ENCODE peak calls at places on chromosomes 2 and 18, in ten cellular contexts. One of them, this sample, is unnamed.

GRCh38 chr2:74507926-74508520 is 528 bp upstream of the PCGF1 start:
- DNase-seq in SK-N-SH: peak; percentile 87
- DNase-seq in K562: peak; percentile 68
- DNase-seq in H1: peak; percentile 78
- DNase-seq in HepG2: no peak
- DNase-seq in transverse colon: peak; percentile 55
- DNase-seq in upper lobe of left lung: peak; percentile 40
- DNase-seq in stomach: no peak
- DNase-seq in endothelial cell of umbilical vein: peak; percentile 21
- DNase-seq in spleen: peak; percentile 88
- DNase-seq in this sample: no peak

GRCh38 chr18:59272971-59273935 is at the start of gene RAX:
- DNase-seq in SK-N-SH: peak; percentile 94
- DNase-seq in K562: peak; percentile 43
- DNase-seq in H1: peak; percentile 95
- DNase-seq in HepG2: no peak
- DNase-seq in transverse colon: no peak
- DNase-seq in upper lobe of left lung: no peak
- DNase-seq in stomach: no peak
- DNase-seq in endothelial cell of umbilical vein: peak; percentile 8
- DNase-seq in spleen: peak; percentile 72
- DNase-seq in this sample: peak; percentile 73

GRCh38 chr2:236816197-236817170 is 246.9 kb downstream of the ACKR3 start:
- DNase-seq in SK-N-SH: no peak
- DNase-seq in K562: no peak
- DNase-seq in H1: no peak
- DNase-seq in HepG2: no peak
- DNase-seq in transverse colon: no peak
- DNase-seq in upper lobe of left lung: no peak
- DNase-seq in stomach: no peak
- DNase-seq in endothelial cell of umbilical vein: no peak
- DNase-seq in spleen: no peak
- DNase-seq in this sample: no peak

GRCh38 chr2:56770490-56770889 is 586.7 kb downstream of the CCDC85A start:
- DNase-seq in SK-N-SH: no peak
- DNase-seq in K562: no peak
- DNase-seq in H1: no peak
- DNase-seq in HepG2: no peak
- DNase-seq in transverse colon: no peak
- DNase-seq in upper lobe of left lung: no peak
- DNase-seq in stomach: no peak
- DNase-seq in endothelial cell of umbilical vein: no peak
- DNase-seq in spleen: no peak
- DNase-seq in this sample: no peak

GRCh38 chr18:49074505-49074904 is 123.7 kb upstream of the SMAD7 start:
- DNase-seq in SK-N-SH: no peak
- DNase-seq in K562: no peak
- DNase-seq in H1: no peak
- DNase-seq in HepG2: no peak
- DNase-seq in transverse colon: no peak
- DNase-seq in upper lobe of left lung: no peak
- DNase-seq in stomach: no peak
- DNase-seq in endothelial cell of umbilical vein: no peak
- DNase-seq in spleen: no peak
- DNase-seq in this sample: no peak

GRCh38 chr2:144358979-144359541 is 160.9 kb downstream of the ZEB2 start:
- DNase-seq in SK-N-SH: no peak
- DNase-seq in K562: peak; percentile 77
- DNase-seq in H1: no peak
- DNase-seq in HepG2: no peak
- DNase-seq in transverse colon: no peak
- DNase-seq in upper lobe of left lung: no peak
- DNase-seq in stomach: no peak
- DNase-seq in endothelial cell of umbilical vein: peak; percentile 57
- DNase-seq in spleen: no peak
- DNase-seq in this sample: no peak

GRCh38 chr2:166092889-166093288 is 34.9 kb downstream of the SCN1A start:
- DNase-seq in SK-N-SH: no peak
- DNase-seq in K562: no peak
- DNase-seq in H1: no peak
- DNase-seq in HepG2: no peak
- DNase-seq in transverse colon: no peak
- DNase-seq in upper lobe of left lung: no peak
- DNase-seq in stomach: no peak
- DNase-seq in endothelial cell of umbilical vein: peak; percentile 95
- DNase-seq in spleen: no peak
- DNase-seq in this sample: no peak

GRCh38 chr2:26994975-26995374 is 24.5 kb downstream of the MAPRE3 start:
- DNase-seq in SK-N-SH: no peak
- DNase-seq in K562: no peak
- DNase-seq in H1: no peak
- DNase-seq in HepG2: no peak
- DNase-seq in transverse colon: no peak
- DNase-seq in upper lobe of left lung: no peak
- DNase-seq in stomach: no peak
- DNase-seq in endothelial cell of umbilical vein: no peak
- DNase-seq in spleen: no peak
- DNase-seq in this sample: no peak

GRCh38 chr2:86224645-86225355 is 25.5 kb downstream of the MRPL35 start:
- DNase-seq in SK-N-SH: no peak
- DNase-seq in K562: no peak
- DNase-seq in H1: no peak
- DNase-seq in HepG2: no peak
- DNase-seq in transverse colon: no peak
- DNase-seq in upper lobe of left lung: no peak
- DNase-seq in stomach: no peak
- DNase-seq in endothelial cell of umbilical vein: no peak
- DNase-seq in spleen: no peak
- DNase-seq in this sample: no peak

GRCh38 chr2:86223098-86223681 is 23.9 kb downstream of the MRPL35 start:
- DNase-seq in SK-N-SH: peak; percentile 67
- DNase-seq in K562: no peak
- DNase-seq in H1: no peak
- DNase-seq in HepG2: no peak
- DNase-seq in transverse colon: peak; percentile 25
- DNase-seq in upper lobe of left lung: no peak
- DNase-seq in stomach: peak; percentile 39
- DNase-seq in endothelial cell of umbilical vein: no peak
- DNase-seq in spleen: no peak
- DNase-seq in this sample: no peak

GRCh38 chr2:86225581-86225980 is 26.3 kb downstream of the MRPL35 start:
- DNase-seq in SK-N-SH: no peak
- DNase-seq in K562: no peak
- DNase-seq in H1: no peak
- DNase-seq in HepG2: no peak
- DNase-seq in transverse colon: peak; percentile 31
- DNase-seq in upper lobe of left lung: peak; percentile 32
- DNase-seq in stomach: no peak
- DNase-seq in endothelial cell of umbilical vein: peak; percentile 76
- DNase-seq in spleen: peak; percentile 87
- DNase-seq in this sample: no peak

GRCh38 chr2:86226069-86226468 is 26.8 kb downstream of the MRPL35 start:
- DNase-seq in SK-N-SH: no peak
- DNase-seq in K562: no peak
- DNase-seq in H1: no peak
- DNase-seq in HepG2: no peak
- DNase-seq in transverse colon: no peak
- DNase-seq in upper lobe of left lung: no peak
- DNase-seq in stomach: no peak
- DNase-seq in endothelial cell of umbilical vein: no peak
- DNase-seq in spleen: no peak
- DNase-seq in this sample: no peak

GRCh38 chr2:86223682-86224560 is 24.7 kb downstream of the MRPL35 start:
- DNase-seq in SK-N-SH: no peak
- DNase-seq in K562: no peak
- DNase-seq in H1: no peak
- DNase-seq in HepG2: no peak
- DNase-seq in transverse colon: no peak
- DNase-seq in upper lobe of left lung: no peak
- DNase-seq in stomach: no peak
- DNase-seq in endothelial cell of umbilical vein: no peak
- DNase-seq in spleen: no peak
- DNase-seq in this sample: no peak
- TF ChIP-seq POLR2AphosphoS5 in SK-N-SH: no peak
- TF ChIP-seq POLR2AphosphoS5 in K562: no peak
- TF ChIP-seq POLR2AphosphoS5 in H1: no peak
- TF ChIP-seq POLR2AphosphoS5 in HepG2: no peak
- TF ChIP-seq POLR2AphosphoS5 in transverse colon: no peak
- TF ChIP-seq POLR2AphosphoS5 in upper lobe of left lung: no peak
- TF ChIP-seq POLR2AphosphoS5 in stomach: no peak
- TF ChIP-seq POLR2AphosphoS5 in endothelial cell of umbilical vein: no peak
- TF ChIP-seq POLR2AphosphoS5 in spleen: no peak
- TF ChIP-seq POLR2AphosphoS5 in this sample: no peak

GRCh38 chr2:16151651-16152050 is 211.3 kb downstream of the MYCN start:
- DNase-seq in SK-N-SH: no peak
- DNase-seq in K562: no peak
- DNase-seq in H1: no peak
- DNase-seq in HepG2: no peak
- DNase-seq in transverse colon: no peak
- DNase-seq in upper lobe of left lung: no peak
- DNase-seq in stomach: no peak
- DNase-seq in endothelial cell of umbilical vein: no peak
- DNase-seq in spleen: no peak
- DNase-seq in this sample: no peak

GRCh38 chr2:16149349-16150243 is 209.2 kb downstream of the MYCN start:
- DNase-seq in SK-N-SH: no peak
- DNase-seq in K562: no peak
- DNase-seq in H1: peak; percentile 31
- DNase-seq in HepG2: no peak
- DNase-seq in transverse colon: no peak
- DNase-seq in upper lobe of left lung: no peak
- DNase-seq in stomach: no peak
- DNase-seq in endothelial cell of umbilical vein: no peak
- DNase-seq in spleen: no peak
- DNase-seq in this sample: no peak

GRCh38 chr2:16152101-16152927 is 212.0 kb downstream of the MYCN start:
- DNase-seq in SK-N-SH: no peak
- DNase-seq in K562: no peak
- DNase-seq in H1: peak; percentile 28
- DNase-seq in HepG2: no peak
- DNase-seq in transverse colon: no peak
- DNase-seq in upper lobe of left lung: no peak
- DNase-seq in stomach: no peak
- DNase-seq in endothelial cell of umbilical vein: no peak
- DNase-seq in spleen: no peak
- DNase-seq in this sample: no peak

GRCh38 chr2:16151281-16151570 is 210.9 kb downstream of the MYCN start:
- DNase-seq in SK-N-SH: no peak
- DNase-seq in K562: no peak
- DNase-seq in H1: peak; percentile 14
- DNase-seq in HepG2: no peak
- DNase-seq in transverse colon: no peak
- DNase-seq in upper lobe of left lung: no peak
- DNase-seq in stomach: no peak
- DNase-seq in endothelial cell of umbilical vein: no peak
- DNase-seq in spleen: no peak
- DNase-seq in this sample: no peak

DNA sequence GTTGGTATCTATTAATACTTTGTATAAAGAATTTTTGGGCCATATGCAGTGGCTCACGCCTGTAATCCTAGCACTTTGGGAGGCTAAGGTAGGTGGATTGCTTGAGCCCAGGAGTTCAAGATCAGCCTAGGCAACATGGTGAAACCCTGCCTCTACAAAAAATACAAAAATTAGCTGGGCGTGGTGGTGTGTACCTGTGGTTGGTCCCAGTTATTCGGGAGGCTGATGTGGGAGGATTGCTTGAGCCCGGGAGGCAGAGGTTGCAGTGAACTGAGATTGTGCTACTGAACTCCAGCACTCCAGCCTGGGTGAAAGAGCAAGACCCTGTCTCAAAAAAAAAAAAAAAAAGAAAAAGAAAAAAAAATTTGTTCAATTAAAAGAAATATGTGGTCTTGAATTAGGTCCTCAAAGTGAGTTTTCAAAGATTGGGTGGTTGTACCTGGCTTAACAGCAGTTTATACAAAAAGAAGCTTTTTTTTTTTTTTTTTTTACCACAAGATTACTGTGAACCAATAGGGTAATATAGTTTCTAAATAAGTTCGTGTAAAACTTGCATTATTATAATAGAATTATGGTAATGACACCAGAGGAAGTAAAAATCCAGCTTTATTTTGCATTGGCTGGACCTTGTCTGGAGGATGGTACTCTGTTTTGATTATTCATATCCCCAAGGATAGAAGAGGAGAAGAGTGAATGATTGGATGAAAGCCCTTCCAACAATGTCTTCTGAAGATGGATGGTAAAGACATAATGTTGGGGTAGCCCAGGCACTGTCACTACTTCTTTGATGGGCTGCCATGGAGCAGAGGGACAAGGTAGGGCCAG is 210.3 kb downstream of the MYCN start:
- DNase-seq in SK-N-SH: no peak
- DNase-seq in K562: no peak
- DNase-seq in H1: peak; percentile 13
- DNase-seq in HepG2: no peak
- DNase-seq in transverse colon: no peak
- DNase-seq in upper lobe of left lung: no peak
- DNase-seq in stomach: no peak
- DNase-seq in endothelial cell of umbilical vein: no peak
- DNase-seq in spleen: no peak
- DNase-seq in this sample: no peak
- H3K9me3 ChIP-seq in SK-N-SH: no peaks in the 10 kb centered on the region
- H3K9me3 ChIP-seq in K562: no peaks in the 10 kb centered on the region
- H3K9me3 ChIP-seq in H1: no peaks in the 10 kb centered on the region
- H3K9me3 ChIP-seq in HepG2: no peaks in the 10 kb centered on the region
- H3K9me3 ChIP-seq in transverse colon: no peaks in the 10 kb centered on the region
- H3K9me3 ChIP-seq in upper lobe of left lung: no peaks in the 10 kb centered on the region
- H3K9me3 ChIP-seq in stomach: no peaks in the 10 kb centered on the region
- H3K9me3 ChIP-seq in endothelial cell of umbilical vein: no peaks in the 10 kb centered on the region
- H3K9me3 ChIP-seq in spleen: no peaks in the 10 kb centered on the region
- H3K9me3 ChIP-seq in this sample: no peaks in the 10 kb centered on the region

DNA sequence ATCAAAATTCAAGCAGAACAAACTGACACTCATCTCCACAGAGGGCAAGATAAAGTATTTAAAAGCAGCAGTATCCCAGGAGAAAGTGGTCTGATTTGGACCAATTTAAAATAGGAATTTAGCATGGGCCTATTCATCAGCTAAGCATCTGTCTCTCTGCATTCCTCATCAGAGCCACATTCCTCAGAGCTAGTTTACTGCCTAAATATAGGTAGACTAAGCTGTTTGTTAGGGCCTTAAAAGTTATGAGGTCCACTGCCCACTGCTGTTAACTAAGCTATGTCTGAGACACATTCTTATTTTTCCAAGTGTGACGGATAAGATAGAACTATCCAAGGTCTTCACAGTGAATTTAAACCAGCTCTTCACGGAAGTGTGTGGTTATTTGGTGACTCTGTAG is 17.6 kb downstream of the NEB start:
- DNase-seq in SK-N-SH: no peak
- DNase-seq in K562: no peak
- DNase-seq in H1: no peak
- DNase-seq in HepG2: no peak
- DNase-seq in transverse colon: no peak
- DNase-seq in upper lobe of left lung: no peak
- DNase-seq in stomach: no peak
- DNase-seq in endothelial cell of umbilical vein: no peak
- DNase-seq in spleen: no peak
- DNase-seq in this sample: no peak
- H3K36me3 ChIP-seq in SK-N-SH: no peaks in the 10 kb centered on the region
- H3K36me3 ChIP-seq in K562: no peaks in the 10 kb centered on the region
- H3K36me3 ChIP-seq in H1: no peaks in the 10 kb centered on the region
- H3K36me3 ChIP-seq in HepG2: no peaks in the 10 kb centered on the region
- H3K36me3 ChIP-seq in transverse colon: no peaks in the 10 kb centered on the region
- H3K36me3 ChIP-seq in upper lobe of left lung: no peaks in the 10 kb centered on the region
- H3K36me3 ChIP-seq in stomach: no peaks in the 10 kb centered on the region
- H3K36me3 ChIP-seq in endothelial cell of umbilical vein: no peaks in the 10 kb centered on the region
- H3K36me3 ChIP-seq in spleen: no peaks in the 10 kb centered on the region
- H3K36me3 ChIP-seq in this sample: no peaks in the 10 kb centered on the region

GRCh38 chr18:57827646-57828045 is 24.5 kb upstream of the ATP8B1 start:
- DNase-seq in SK-N-SH: no peak
- DNase-seq in K562: no peak
- DNase-seq in H1: no peak
- DNase-seq in HepG2: no peak
- DNase-seq in transverse colon: no peak
- DNase-seq in upper lobe of left lung: no peak
- DNase-seq in stomach: no peak
- DNase-seq in endothelial cell of umbilical vein: no peak
- DNase-seq in spleen: no peak
- DNase-seq in this sample: no peak

GRCh38 chr18:57831597-57832377 is 28.7 kb upstream of the ATP8B1 start:
- DNase-seq in SK-N-SH: no peak
- DNase-seq in K562: no peak
- DNase-seq in H1: no peak
- DNase-seq in HepG2: no peak
- DNase-seq in transverse colon: no peak
- DNase-seq in upper lobe of left lung: no peak
- DNase-seq in stomach: no peak
- DNase-seq in endothelial cell of umbilical vein: no peak
- DNase-seq in spleen: no peak
- DNase-seq in this sample: no peak

GRCh38 chr18:57826252-57826651 is 23.1 kb upstream of the ATP8B1 start:
- DNase-seq in SK-N-SH: no peak
- DNase-seq in K562: no peak
- DNase-seq in H1: no peak
- DNase-seq in HepG2: no peak
- DNase-seq in transverse colon: no peak
- DNase-seq in upper lobe of left lung: no peak
- DNase-seq in stomach: no peak
- DNase-seq in endothelial cell of umbilical vein: peak; percentile 85
- DNase-seq in spleen: no peak
- DNase-seq in this sample: no peak
- TF ChIP-seq POLR2AphosphoS5 in SK-N-SH: no peak
- TF ChIP-seq POLR2AphosphoS5 in K562: no peak
- TF ChIP-seq POLR2AphosphoS5 in H1: no peak
- TF ChIP-seq POLR2AphosphoS5 in HepG2: no peak
- TF ChIP-seq POLR2AphosphoS5 in transverse colon: no peak
- TF ChIP-seq POLR2AphosphoS5 in upper lobe of left lung: no peak
- TF ChIP-seq POLR2AphosphoS5 in stomach: no peak
- TF ChIP-seq POLR2AphosphoS5 in endothelial cell of umbilical vein: no peak
- TF ChIP-seq POLR2AphosphoS5 in spleen: no peak
- TF ChIP-seq POLR2AphosphoS5 in this sample: no peak